ENCODE peak calls at places on chromosomes 1 and 21, in ten cellular contexts. One of them, this sample, is unnamed.

GRCh38 chr1:228275435-228276342 is 67.8 kb downstream of the OBSCN start:
- DNase-seq in endothelial cell of umbilical vein: peak; percentile 75
- DNase-seq in aorta: peak; percentile 95
- DNase-seq in neural progenitor cell: peak; percentile 96
- DNase-seq in heart right ventricle: peak; percentile 91
- DNase-seq in WERI-Rb-1: peak; percentile 89
- DNase-seq in mammary epithelial cell: peak; percentile 63
- DNase-seq in GM23338: peak; percentile 97
- DNase-seq in heart left ventricle: peak; percentile 90
- DNase-seq in GM23248: peak; percentile 95
- DNase-seq in this sample: peak; percentile 91

GRCh38 chr1:165598676-165599059 is 32.4 kb upstream of the MGST3 start:
- DNase-seq in endothelial cell of umbilical vein: no peak
- DNase-seq in aorta: no peak
- DNase-seq in neural progenitor cell: no peak
- DNase-seq in heart right ventricle: no peak
- DNase-seq in WERI-Rb-1: no peak
- DNase-seq in mammary epithelial cell: no peak
- DNase-seq in GM23338: peak; percentile 36
- DNase-seq in heart left ventricle: no peak
- DNase-seq in GM23248: no peak
- DNase-seq in this sample: no peak

GRCh38 chr1:98098473-98098872 is 177.6 kb upstream of the DPYD start:
- DNase-seq in endothelial cell of umbilical vein: no peak
- DNase-seq in aorta: no peak
- DNase-seq in neural progenitor cell: no peak
- DNase-seq in heart right ventricle: no peak
- DNase-seq in WERI-Rb-1: no peak
- DNase-seq in mammary epithelial cell: no peak
- DNase-seq in GM23338: no peak
- DNase-seq in heart left ventricle: no peak
- DNase-seq in GM23248: no peak
- DNase-seq in this sample: no peak

GRCh38 chr21:39631842-39632577 is 19.3 kb downstream of the B3GALT5 start:
- DNase-seq in endothelial cell of umbilical vein: no peak
- DNase-seq in aorta: no peak
- DNase-seq in neural progenitor cell: no peak
- DNase-seq in heart right ventricle: no peak
- DNase-seq in WERI-Rb-1: no peak
- DNase-seq in mammary epithelial cell: no peak
- DNase-seq in GM23338: no peak
- DNase-seq in heart left ventricle: no peak
- DNase-seq in GM23248: no peak
- DNase-seq in this sample: no peak

GRCh38 chr1:112708002-112708448 is 1.1 kb upstream of the RHOC start:
- DNase-seq in endothelial cell of umbilical vein: no peak
- DNase-seq in aorta: peak; percentile 70
- DNase-seq in neural progenitor cell: no peak
- DNase-seq in heart right ventricle: no peak
- DNase-seq in WERI-Rb-1: no peak
- DNase-seq in mammary epithelial cell: no peak
- DNase-seq in GM23338: no peak
- DNase-seq in heart left ventricle: no peak
- DNase-seq in GM23248: no peak
- DNase-seq in this sample: no peak

GRCh38 chr1:7471836-7472235 is 299.3 kb upstream of the VAMP3 start:
- DNase-seq in endothelial cell of umbilical vein: peak; percentile 45
- DNase-seq in aorta: no peak
- DNase-seq in neural progenitor cell: no peak
- DNase-seq in heart right ventricle: no peak
- DNase-seq in WERI-Rb-1: no peak
- DNase-seq in mammary epithelial cell: no peak
- DNase-seq in GM23338: no peak
- DNase-seq in heart left ventricle: no peak
- DNase-seq in GM23248: peak; percentile 89
- DNase-seq in this sample: no peak

GRCh38 chr21:17781524-17781923 is 37.6 kb downstream of the C21orf91 start:
- DNase-seq in endothelial cell of umbilical vein: no peak
- DNase-seq in aorta: no peak
- DNase-seq in neural progenitor cell: no peak
- DNase-seq in heart right ventricle: no peak
- DNase-seq in WERI-Rb-1: no peak
- DNase-seq in mammary epithelial cell: no peak
- DNase-seq in GM23338: no peak
- DNase-seq in heart left ventricle: no peak
- DNase-seq in GM23248: no peak
- DNase-seq in this sample: no peak

GRCh38 chr1:228751360-228752098 is 16.2 kb downstream of the RHOU start:
- DNase-seq in endothelial cell of umbilical vein: no peak
- DNase-seq in aorta: no peak
- DNase-seq in neural progenitor cell: no peak
- DNase-seq in heart right ventricle: no peak
- DNase-seq in WERI-Rb-1: no peak
- DNase-seq in mammary epithelial cell: no peak
- DNase-seq in GM23338: no peak
- DNase-seq in heart left ventricle: no peak
- DNase-seq in GM23248: no peak
- DNase-seq in this sample: no peak

DNA sequence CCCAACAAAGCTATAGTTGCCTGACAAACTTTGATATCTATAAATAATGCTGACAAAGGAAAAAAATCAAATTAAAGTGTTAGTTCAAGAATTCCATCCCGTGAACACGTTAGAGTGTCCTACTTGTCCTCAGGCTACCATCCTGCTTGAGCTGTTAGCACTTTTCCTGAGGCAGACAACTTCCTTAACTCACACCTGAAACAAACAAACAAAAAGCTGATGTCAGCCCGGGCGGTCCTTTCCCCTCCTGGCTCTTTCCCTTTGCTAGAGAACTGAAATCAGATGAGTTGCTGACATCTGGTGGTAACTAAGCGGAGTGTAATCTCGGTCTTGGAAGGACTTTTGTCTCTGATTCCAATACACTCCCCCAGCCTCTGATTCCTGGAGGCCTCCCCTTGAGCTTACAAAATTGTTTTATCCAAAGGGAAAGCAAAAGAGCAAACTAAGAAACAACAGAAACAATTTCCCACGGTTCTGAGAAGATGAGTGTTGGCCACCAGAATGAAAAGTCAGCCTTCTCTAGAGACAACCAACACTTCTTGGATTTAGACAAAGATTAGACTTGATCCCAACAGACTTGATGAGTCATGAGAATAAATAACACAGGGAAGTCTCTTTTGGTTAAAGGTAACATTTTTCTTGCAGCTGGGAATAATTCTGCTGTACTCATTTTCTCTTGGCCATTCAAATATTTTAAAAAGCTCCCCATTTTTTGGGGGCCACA is 135.4 kb downstream of the PROX1 start:
- DNase-seq in endothelial cell of umbilical vein: peak; percentile 88
- DNase-seq in aorta: peak; percentile 59
- DNase-seq in neural progenitor cell: peak; percentile 86
- DNase-seq in heart right ventricle: peak; percentile 42
- DNase-seq in WERI-Rb-1: peak; percentile 57
- DNase-seq in mammary epithelial cell: peak; percentile 46
- DNase-seq in GM23338: peak; percentile 93
- DNase-seq in heart left ventricle: no peak
- DNase-seq in GM23248: peak; percentile 69
- DNase-seq in this sample: no peak
- H3K27ac ChIP-seq in endothelial cell of umbilical vein: peak overlapping the region; percentile 75
- H3K27ac ChIP-seq in aorta: no peak overlapping the region
- H3K27ac ChIP-seq in neural progenitor cell: no peak overlapping the region
- H3K27ac ChIP-seq in heart right ventricle: no peak overlapping the region
- H3K27ac ChIP-seq in WERI-Rb-1: no peak overlapping the region
- H3K27ac ChIP-seq in mammary epithelial cell: no peak overlapping the region
- H3K27ac ChIP-seq in GM23338: no peak overlapping the region
- H3K27ac ChIP-seq in heart left ventricle: no peak overlapping the region
- H3K27ac ChIP-seq in GM23248: no peak overlapping the region
- H3K27ac ChIP-seq in this sample: no peak overlapping the region

GRCh38 chr1:11653616-11654570 is at the start of gene FBXO2:
- DNase-seq in endothelial cell of umbilical vein: no peak
- DNase-seq in aorta: peak; percentile 83
- DNase-seq in neural progenitor cell: peak; percentile 80
- DNase-seq in heart right ventricle: no peak
- DNase-seq in WERI-Rb-1: no peak
- DNase-seq in mammary epithelial cell: peak; percentile 67
- DNase-seq in GM23338: peak; percentile 34
- DNase-seq in heart left ventricle: peak; percentile 75
- DNase-seq in GM23248: peak; percentile 52
- DNase-seq in this sample: no peak

GRCh38 chr1:11652203-11652780 is 1.9 kb downstream of the FBXO2 start:
- DNase-seq in endothelial cell of umbilical vein: no peak
- DNase-seq in aorta: no peak
- DNase-seq in neural progenitor cell: no peak
- DNase-seq in heart right ventricle: no peak
- DNase-seq in WERI-Rb-1: no peak
- DNase-seq in mammary epithelial cell: no peak
- DNase-seq in GM23338: no peak
- DNase-seq in heart left ventricle: no peak
- DNase-seq in GM23248: no peak
- DNase-seq in this sample: no peak

GRCh38 chr1:11655263-11656079 is 794 bp downstream of the FBXO44 start:
- DNase-seq in endothelial cell of umbilical vein: no peak
- DNase-seq in aorta: no peak
- DNase-seq in neural progenitor cell: peak; percentile 28
- DNase-seq in heart right ventricle: no peak
- DNase-seq in WERI-Rb-1: no peak
- DNase-seq in mammary epithelial cell: no peak
- DNase-seq in GM23338: peak; percentile 57
- DNase-seq in heart left ventricle: no peak
- DNase-seq in GM23248: no peak
- DNase-seq in this sample: no peak

GRCh38 chr1:11653101-11653601 is 1.1 kb downstream of the FBXO2 start:
- DNase-seq in endothelial cell of umbilical vein: no peak
- DNase-seq in aorta: no peak
- DNase-seq in neural progenitor cell: peak; percentile 18
- DNase-seq in heart right ventricle: no peak
- DNase-seq in WERI-Rb-1: no peak
- DNase-seq in mammary epithelial cell: peak; percentile 67
- DNase-seq in GM23338: peak; percentile 69
- DNase-seq in heart left ventricle: no peak
- DNase-seq in GM23248: no peak
- DNase-seq in this sample: no peak

DNA sequence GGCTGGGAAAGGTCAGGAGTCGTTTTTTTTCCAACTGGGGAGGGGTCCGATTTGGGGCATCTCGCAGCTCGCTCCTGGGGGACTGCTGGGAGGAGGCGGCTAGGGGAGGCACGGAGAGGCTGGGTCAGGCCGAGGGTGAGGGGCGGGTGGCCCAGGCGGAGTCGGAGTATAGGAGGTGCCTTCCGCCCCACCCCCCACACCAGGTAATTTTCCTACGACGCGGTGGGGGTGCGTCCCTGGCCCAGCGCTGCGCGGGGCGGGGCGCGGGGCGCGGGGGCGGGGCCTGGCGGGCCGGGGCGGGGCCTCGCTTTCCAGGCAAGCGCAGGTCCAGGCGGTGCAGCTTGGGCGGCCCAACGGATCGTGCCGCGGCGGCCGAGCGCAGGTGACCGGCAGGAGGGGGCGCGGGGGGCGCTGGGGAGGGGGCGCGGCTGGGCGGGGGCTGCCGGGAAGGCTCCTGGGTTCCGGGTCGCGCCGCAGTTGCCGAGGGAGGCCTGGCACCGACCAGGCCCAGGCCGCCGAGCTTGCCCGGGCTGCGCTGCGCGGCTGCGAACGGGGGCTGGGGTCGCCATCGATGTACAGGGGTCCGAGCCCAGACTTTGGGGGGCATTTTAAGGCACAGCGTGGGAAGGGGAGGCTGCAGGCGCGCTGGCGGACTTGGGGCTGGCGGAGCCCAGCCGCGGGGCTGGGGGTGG is at the start of gene FBXO44:
- DNase-seq in endothelial cell of umbilical vein: no peak
- DNase-seq in aorta: peak; percentile 79
- DNase-seq in neural progenitor cell: peak; percentile 83
- DNase-seq in heart right ventricle: peak; percentile 34
- DNase-seq in WERI-Rb-1: peak; percentile 44
- DNase-seq in mammary epithelial cell: peak; percentile 60
- DNase-seq in GM23338: peak; percentile 91
- DNase-seq in heart left ventricle: peak; percentile 72
- DNase-seq in GM23248: peak; percentile 65
- DNase-seq in this sample: peak; percentile 46
- H3K4me3 ChIP-seq in endothelial cell of umbilical vein: peak within 1 kb of the TSS; percentile 34
- H3K4me3 ChIP-seq in aorta: peak within 1 kb of the TSS; percentile 5
- H3K4me3 ChIP-seq in neural progenitor cell: peak within 1 kb of the TSS; percentile 83
- H3K4me3 ChIP-seq in heart right ventricle: peak within 1 kb of the TSS; percentile 68
- H3K4me3 ChIP-seq in WERI-Rb-1: peak within 1 kb of the TSS; percentile 52
- H3K4me3 ChIP-seq in mammary epithelial cell: peak within 1 kb of the TSS; percentile 89
- H3K4me3 ChIP-seq in GM23338: peak within 1 kb of the TSS; percentile 77
- H3K4me3 ChIP-seq in heart left ventricle: peak within 1 kb of the TSS; percentile 70
- H3K4me3 ChIP-seq in GM23248: peak within 1 kb of the TSS; percentile 61
- H3K4me3 ChIP-seq in this sample: peak within 1 kb of the TSS; percentile 79

DNA sequence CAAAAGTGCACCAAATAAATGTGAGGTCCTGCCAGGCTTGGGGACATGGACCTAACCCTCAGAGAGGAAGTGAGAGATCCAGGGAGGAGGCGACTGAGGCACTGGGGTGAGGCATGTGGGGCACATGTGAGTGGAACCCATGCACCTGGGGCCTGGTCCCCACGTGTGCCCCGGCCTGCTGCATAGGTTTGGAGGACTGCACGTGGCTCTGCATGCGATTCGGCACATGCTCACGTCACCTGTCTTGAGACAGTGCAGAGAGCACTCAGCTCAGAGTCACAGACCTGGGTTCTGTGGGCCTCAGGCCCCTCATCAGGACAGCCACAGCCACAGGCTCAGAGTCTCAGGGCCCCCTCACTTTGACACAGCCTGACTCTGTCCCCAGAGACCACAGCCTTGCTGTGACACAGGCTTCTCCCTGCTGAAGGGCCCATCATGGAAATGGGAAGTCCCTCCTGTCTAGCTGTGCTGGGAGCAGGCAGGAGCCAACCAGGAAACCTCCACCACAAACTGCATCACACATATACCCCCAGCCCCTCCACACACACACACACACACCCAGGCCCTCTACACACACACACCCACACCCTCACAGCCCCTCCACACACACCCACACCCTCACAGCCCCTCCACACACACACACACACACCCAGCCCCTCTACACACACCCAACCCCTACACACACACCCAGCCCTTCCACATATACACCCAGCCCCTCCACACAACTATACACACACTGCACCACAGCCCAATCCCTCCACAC is 48.2 kb downstream of the SLC9A1 start:
- DNase-seq in endothelial cell of umbilical vein: no peak
- DNase-seq in aorta: no peak
- DNase-seq in neural progenitor cell: no peak
- DNase-seq in heart right ventricle: no peak
- DNase-seq in WERI-Rb-1: no peak
- DNase-seq in mammary epithelial cell: no peak
- DNase-seq in GM23338: no peak
- DNase-seq in heart left ventricle: no peak
- DNase-seq in GM23248: no peak
- DNase-seq in this sample: no peak
- H3K27ac ChIP-seq in endothelial cell of umbilical vein: no peak overlapping the region
- H3K27ac ChIP-seq in aorta: no peak overlapping the region
- H3K27ac ChIP-seq in neural progenitor cell: no peak overlapping the region
- H3K27ac ChIP-seq in heart right ventricle: no peak overlapping the region
- H3K27ac ChIP-seq in WERI-Rb-1: no peak overlapping the region
- H3K27ac ChIP-seq in mammary epithelial cell: no peak overlapping the region
- H3K27ac ChIP-seq in GM23338: no peak overlapping the region
- H3K27ac ChIP-seq in heart left ventricle: no peak overlapping the region
- H3K27ac ChIP-seq in GM23248: no peak overlapping the region
- H3K27ac ChIP-seq in this sample: peak overlapping the region; percentile 15

GRCh38 chr1:43285269-43285986 is at the start of gene C1orf210:
- DNase-seq in endothelial cell of umbilical vein: no peak
- DNase-seq in aorta: peak; percentile 76
- DNase-seq in neural progenitor cell: peak; percentile 34
- DNase-seq in heart right ventricle: no peak
- DNase-seq in WERI-Rb-1: no peak
- DNase-seq in mammary epithelial cell: peak; percentile 83
- DNase-seq in GM23338: peak; percentile 98
- DNase-seq in heart left ventricle: no peak
- DNase-seq in GM23248: no peak
- DNase-seq in this sample: peak; percentile 38

GRCh38 chr1:43286533-43286932 is 1.2 kb upstream of the C1orf210 start:
- DNase-seq in endothelial cell of umbilical vein: no peak
- DNase-seq in aorta: no peak
- DNase-seq in neural progenitor cell: no peak
- DNase-seq in heart right ventricle: no peak
- DNase-seq in WERI-Rb-1: no peak
- DNase-seq in mammary epithelial cell: no peak
- DNase-seq in GM23338: no peak
- DNase-seq in heart left ventricle: no peak
- DNase-seq in GM23248: no peak
- DNase-seq in this sample: no peak

GRCh38 chr1:43284711-43285110 is 670 bp downstream of the C1orf210 start:
- DNase-seq in endothelial cell of umbilical vein: no peak
- DNase-seq in aorta: peak; percentile 28
- DNase-seq in neural progenitor cell: no peak
- DNase-seq in heart right ventricle: no peak
- DNase-seq in WERI-Rb-1: no peak
- DNase-seq in mammary epithelial cell: no peak
- DNase-seq in GM23338: no peak
- DNase-seq in heart left ventricle: no peak
- DNase-seq in GM23248: no peak
- DNase-seq in this sample: peak; percentile 39

GRCh38 chr1:43284065-43284464 is 1.3 kb downstream of the C1orf210 start:
- DNase-seq in endothelial cell of umbilical vein: no peak
- DNase-seq in aorta: peak; percentile 9
- DNase-seq in neural progenitor cell: no peak
- DNase-seq in heart right ventricle: no peak
- DNase-seq in WERI-Rb-1: no peak
- DNase-seq in mammary epithelial cell: no peak
- DNase-seq in GM23338: no peak
- DNase-seq in heart left ventricle: no peak
- DNase-seq in GM23248: no peak
- DNase-seq in this sample: no peak

DNA sequence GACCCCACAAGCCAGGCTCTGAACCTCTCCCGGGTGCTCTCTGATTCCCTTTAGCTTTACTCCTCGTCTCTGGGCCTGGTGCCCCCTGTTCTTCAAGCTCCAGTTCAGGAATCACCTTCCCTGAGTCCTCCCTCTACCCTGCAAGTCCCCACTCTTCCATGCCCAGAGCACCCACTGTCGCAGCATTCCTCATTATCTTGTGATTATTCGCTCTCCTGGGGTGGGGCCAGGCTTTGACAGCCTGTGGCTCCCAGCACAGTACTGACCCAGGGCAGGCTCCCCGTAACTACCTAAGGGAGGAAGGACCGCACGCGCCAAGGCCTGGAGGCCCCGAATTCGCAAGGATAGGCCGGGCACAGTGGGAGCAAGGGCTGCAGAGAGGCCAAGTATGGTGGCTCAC is 734 bp upstream of the C1orf210 start:
- DNase-seq in endothelial cell of umbilical vein: no peak
- DNase-seq in aorta: peak; percentile 50
- DNase-seq in neural progenitor cell: no peak
- DNase-seq in heart right ventricle: no peak
- DNase-seq in WERI-Rb-1: no peak
- DNase-seq in mammary epithelial cell: no peak
- DNase-seq in GM23338: no peak
- DNase-seq in heart left ventricle: no peak
- DNase-seq in GM23248: no peak
- DNase-seq in this sample: no peak
- H3K4me3 ChIP-seq in endothelial cell of umbilical vein: no peak overlapping the region
- H3K4me3 ChIP-seq in aorta: no peak overlapping the region
- H3K4me3 ChIP-seq in neural progenitor cell: no peak overlapping the region
- H3K4me3 ChIP-seq in heart right ventricle: no peak overlapping the region
- H3K4me3 ChIP-seq in WERI-Rb-1: no peak overlapping the region
- H3K4me3 ChIP-seq in mammary epithelial cell: no peak overlapping the region
- H3K4me3 ChIP-seq in GM23338: peak overlapping the region; percentile 68
- H3K4me3 ChIP-seq in heart left ventricle: no peak overlapping the region
- H3K4me3 ChIP-seq in GM23248: no peak overlapping the region
- H3K4me3 ChIP-seq in this sample: no peak overlapping the region